ENCODE peak calls at places on chromosomes 6 and 20, in five cellular contexts. B is sigmoid colon, F is prostate gland, J is adrenal gland, V is OCI-LY7. K is an unnamed sample. For H3K4me1, the result is how much of the 10 kb centered on the place peaks cover.

GRCh38 chr6:113767985-113768384 is 89.2 kb upstream of the MARCKS start:
- DNase-seq in B (no peak), V (no peak), F (no peak), J (no peak), K (no peak)

GRCh38 chr6:15508363-15509330 is 154.2 kb downstream of the DTNBP1 start:
- DNase-seq in V (no peak), J (no peak), F (no peak), B (peak), K (no peak)

GRCh38 chr20:58514321-58515239 is 619 bp downstream of the APCDD1L start:
- DNase-seq in V (no peak), J (no peak), F (no peak), B (peak), K (no peak)

GRCh38 chr20:47252879-47253307 is 103.6 kb downstream of the ZMYND8 start:
- DNase-seq in B (no peak), J (no peak), F (peak), V (no peak), K (no peak)

GRCh38 chr6:38871745-38872568 is 156.8 kb downstream of the DNAH8 start:
- DNase-seq in F (peak), J (peak), B (no peak), V (peak), K (no peak)

GRCh38 chr6:142927904-142928303 is 17.1 kb downstream of the HIVEP2 start:
- DNase-seq in F (no peak), V (peak), J (no peak), B (no peak), K (no peak)

GRCh38 chr6:87926072-87926471 is 121.6 kb upstream of the SPACA1 start:
- DNase-seq in B (no peak), F (no peak), V (no peak), J (no peak), K (no peak)

GRCh38 chr6:44074383-44075136 is 52.7 kb downstream of the MRPL14 start:
- DNase-seq in J (peak), V (peak), F (peak), B (peak), K (peak)

GRCh38 chr6:134984821-134985220 is 34.9 kb upstream of the ALDH8A1 start:
- DNase-seq in V (no peak), J (no peak), F (no peak), B (no peak), K (no peak)

GRCh38 chr6:94680672-94681212 is 896.6 kb upstream of the MANEA start:
- DNase-seq in F (no peak), J (no peak), B (no peak), V (no peak), K (no peak)

GRCh38 chr6:168624540-168624939 is 183.6 kb downstream of the SMOC2 start:
- DNase-seq in F (no peak), V (no peak), J (no peak), B (no peak), K (no peak)

GRCh38 chr6:3139090-3139903 is 18.0 kb downstream of the TUBB2A start:
- DNase-seq in B (peak), J (peak), V (peak), F (peak), K (peak)

GRCh38 chr6:170046786-170047626 is 243.9 kb downstream of the DLL1 start:
- DNase-seq in J (no peak), B (peak), F (no peak), V (no peak), K (peak)

GRCh38 chr6:53483423-53484353 is 61.2 kb downstream of the GCLC start:
- DNase-seq in V (peak), J (peak), B (no peak), F (peak), K (peak)

GRCh38 chr6:149037026-149037734 is 280.3 kb upstream of the TAB2 start:
- DNase-seq in B (no peak), F (no peak), V (no peak), J (no peak), K (no peak)

GRCh38 chr6:131572686-131573415 is at the start of gene ARG1:
- DNase-seq in V (no peak), F (no peak), J (no peak), B (no peak), K (no peak)

GRCh38 chr6:160974304-160974771 is 17.2 kb upstream of the MAP3K4 start:
- DNase-seq in F (no peak), V (no peak), B (peak), J (peak), K (peak)

GRCh38 chr6:144063744-144064401 is 31.5 kb downstream of the SF3B5 start:
- DNase-seq in J (peak), F (peak), B (peak), V (peak), K (peak)
- TF ChIP-seq CTCF in J (peak), F (peak), B (no peak), V (peak), K (peak)

GRCh38 chr20:32787168-32787567 is 25.0 kb downstream of the DNMT3B start:
- DNase-seq in J (no peak), V (no peak), F (no peak), B (no peak), K (no peak)
- H3K27ac ChIP-seq in J (no peak), V (no peak), F (no peak), B (no peak), K (no peak)

GRCh38 chr20:51399138-51399890 is 143.2 kb downstream of the NFATC2 start:
- DNase-seq in F (no peak), V (no peak), J (no peak), B (no peak), K (no peak)
- H3K4me1 ChIP-seq in F (under half), V (half or more), J (under half), B (under half), K (under half)

DNA sequence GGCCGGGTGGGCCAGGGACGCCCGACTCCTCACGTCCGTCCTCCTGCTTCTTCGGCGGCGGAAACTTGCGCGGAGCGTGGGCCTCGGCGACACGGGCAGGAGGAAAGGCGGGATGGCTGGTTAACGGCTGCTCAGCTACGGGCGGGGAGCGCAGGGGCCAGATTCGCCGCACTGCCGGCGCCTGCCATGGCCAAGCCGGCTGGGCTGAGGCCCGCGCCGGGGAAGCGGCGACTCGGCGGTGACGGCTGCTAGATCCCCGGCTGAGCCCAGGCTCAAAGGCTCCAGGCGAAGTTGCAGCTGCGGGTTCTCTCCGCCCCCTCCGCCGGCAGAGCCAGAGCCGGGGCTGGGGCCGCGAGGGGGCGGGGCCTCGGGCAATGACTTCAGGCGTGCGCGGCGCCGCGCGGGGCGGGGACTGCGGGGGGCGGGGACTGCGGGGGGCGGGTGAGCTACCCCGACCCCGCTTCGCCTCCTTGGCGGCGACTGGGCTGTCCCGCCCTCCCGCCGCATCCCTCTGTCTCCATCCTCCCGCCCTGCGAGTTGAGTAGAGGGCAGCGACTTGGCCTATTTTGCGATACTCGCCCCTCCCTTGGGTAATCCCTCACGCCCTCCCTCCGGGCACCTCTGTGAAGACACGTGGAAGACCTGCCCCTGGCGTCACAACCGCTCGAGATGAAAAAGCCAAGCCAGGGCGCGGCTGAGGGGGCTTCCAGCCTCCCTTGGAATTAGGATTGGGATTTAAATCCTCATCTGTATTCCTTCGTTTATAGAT is at the start of gene CEP85L:
- DNase-seq in F (peak), V (peak), J (peak), B (peak), K (peak)
- TF ChIP-seq CTCF in F (peak), V (peak), J (no peak), B (no peak), K (peak)

DNA sequence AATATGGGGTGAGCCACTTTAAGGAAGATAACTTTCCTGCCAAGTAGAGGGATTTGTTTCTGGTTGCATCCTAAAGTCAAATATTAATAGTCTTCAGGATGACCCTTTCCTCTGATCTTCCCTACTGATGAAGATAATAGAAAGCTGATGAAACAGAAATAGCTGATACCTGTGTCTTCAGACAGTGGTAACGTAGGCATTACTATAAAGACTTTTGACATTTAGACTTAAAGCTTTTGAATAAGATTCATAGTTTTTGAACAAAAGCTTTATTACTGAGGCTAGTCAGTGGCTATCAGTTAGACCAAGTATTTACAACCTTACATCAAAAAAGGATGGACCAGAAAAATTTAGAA is 1.4 kb downstream of the NEDD9 start:
- DNase-seq in J (no peak), V (no peak), B (no peak), F (no peak), K (no peak)
- H3K27ac ChIP-seq in J (no peak), V (no peak), B (peak), F (peak), K (peak)

DNA sequence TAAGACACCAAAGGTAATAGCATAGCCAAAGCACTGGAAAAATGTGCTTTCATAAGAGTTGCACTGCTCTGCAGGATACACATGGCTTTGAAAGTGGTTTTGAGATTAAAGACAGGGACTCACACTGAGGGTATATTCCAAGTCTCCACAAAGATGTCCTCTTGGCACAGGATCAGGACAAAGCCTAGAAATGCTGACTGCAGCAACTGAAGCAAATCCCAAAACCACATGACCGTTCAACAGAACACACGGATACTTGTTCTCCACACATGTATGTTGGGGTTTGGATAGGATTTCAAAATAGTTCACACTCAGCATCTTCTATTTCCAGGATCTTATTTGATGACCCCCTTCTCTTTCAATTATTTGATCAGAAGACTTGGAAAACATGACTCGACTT is 364.3 kb upstream of the HSF2 start:
- DNase-seq in J (no peak), F (no peak), V (no peak), B (no peak), K (no peak)
- H3K4me1 ChIP-seq in J (under half), F (under half), V (under half), B (under half), K (under half)

DNA sequence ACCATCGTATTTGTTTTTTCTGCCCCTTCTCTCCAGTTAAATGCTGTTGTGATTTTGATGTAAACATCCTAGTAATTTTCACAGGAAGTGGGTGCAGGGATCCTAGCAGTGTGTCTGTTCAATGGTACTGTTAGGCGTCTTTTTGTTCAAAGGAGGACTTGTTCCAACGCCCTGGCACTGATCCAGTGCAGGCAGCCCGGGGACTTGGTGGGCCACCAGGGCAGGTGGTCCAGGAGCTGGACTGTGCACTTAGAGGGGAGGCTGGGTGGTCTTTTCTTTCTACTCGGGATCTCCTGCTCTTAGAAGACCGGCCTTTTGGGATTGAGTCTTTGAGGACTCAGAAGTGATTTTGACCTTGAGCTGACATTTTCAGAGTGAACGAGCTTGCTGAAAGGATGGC is 41.1 kb upstream of the NKX2-2 start:
- DNase-seq in V (no peak), J (no peak), B (no peak), F (no peak), K (no peak)
- TF ChIP-seq CTCF in V (no peak), J (no peak), B (no peak), F (no peak), K (no peak)

K was measured in heart left ventricle.